ENCODE peak calls at places on chromosomes 4 and X, in seven cellular contexts. N is IMR-90, U is HCT116, P is HepG2, X is transverse colon, T is stomach, Y is A549. K is an unnamed sample.

GRCh38 chr4:2761035-2761923 is 5.1 kb upstream of the TNIP2 start:
- DNase-seq in N (no peak), U (no peak), P (peak), X (peak), T (peak), Y (no peak), K (no peak)

GRCh38 chrX:155056877-155057792 is 13.8 kb downstream of the CMC4 start:
- DNase-seq in N (peak), U (peak), P (peak), X (peak), T (peak), Y (peak), K (no peak)

GRCh38 chrX:63686878-63687714 is 97.9 kb downstream of the ARHGEF9 start:
- DNase-seq in N (peak), U (peak), P (peak), X (no peak), T (no peak), Y (peak), K (peak)

GRCh38 chr4:34328939-34329338 is 1915.4 kb downstream of the ARAP2 start:
- DNase-seq in N (no peak), U (no peak), P (no peak), X (no peak), T (no peak), Y (no peak), K (no peak)

GRCh38 chrX:19627081-19627480 is 111.8 kb upstream of the MAP3K15 start:
- DNase-seq in N (no peak), U (no peak), P (no peak), X (no peak), T (no peak), Y (no peak), K (no peak)

GRCh38 chrX:72142094-72142843 is 10.6 kb upstream of the RTL5 start:
- DNase-seq in N (no peak), U (no peak), P (no peak), X (no peak), T (no peak), Y (no peak), K (no peak)

GRCh38 chr4:36323801-36324419 is 42.5 kb downstream of the DTHD1 start:
- DNase-seq in N (no peak), U (no peak), P (no peak), X (no peak), T (no peak), Y (no peak), K (no peak)

GRCh38 chrX:11533211-11533651 is 132.5 kb downstream of the ARHGAP6 start:
- DNase-seq in N (peak), U (peak), P (peak), X (no peak), T (no peak), Y (peak), K (peak)

GRCh38 chr4:122917731-122918130 is 4.7 kb downstream of the NUDT6 start:
- DNase-seq in N (peak), U (no peak), P (no peak), X (no peak), T (no peak), Y (no peak), K (no peak)

GRCh38 chr4:188295899-188296298 is 156.7 kb downstream of the TRIML1 start:
- DNase-seq in N (peak), U (no peak), P (no peak), X (no peak), T (no peak), Y (no peak), K (no peak)

GRCh38 chr4:72951628-72952027 is 117.9 kb downstream of the COX18 start:
- DNase-seq in N (no peak), U (no peak), P (no peak), X (no peak), T (no peak), Y (no peak), K (no peak)

GRCh38 chr4:137627938-137628460 is 95.7 kb upstream of the PCDH18 start:
- DNase-seq in N (no peak), U (no peak), P (no peak), X (no peak), T (no peak), Y (no peak), K (no peak)

GRCh38 chr4:88991746-88992145 is 65.2 kb downstream of the FAM13A start:
- DNase-seq in N (peak), U (no peak), P (no peak), X (no peak), T (no peak), Y (no peak), K (no peak)

GRCh38 chr4:149706942-149707341 is 108.7 kb downstream of the IQCM start:
- DNase-seq in N (peak), U (no peak), P (no peak), X (no peak), T (no peak), Y (no peak), K (no peak)

GRCh38 chr4:88661724-88662123 is 35.9 kb downstream of the NAP1L5 start:
- DNase-seq in N (peak), U (no peak), P (no peak), X (no peak), T (no peak), Y (no peak), K (peak)

GRCh38 chr4:3106339-3107186 is 32.1 kb downstream of the HTT start:
- DNase-seq in N (peak), U (peak), P (peak), X (peak), T (peak), Y (peak), K (peak)

GRCh38 chr4:112329672-112330372 is 32.7 kb downstream of the ALPK1 start:
- DNase-seq in N (no peak), U (no peak), P (no peak), X (no peak), T (no peak), Y (no peak), K (no peak)

GRCh38 chr4:79364048-79364447 is 38.2 kb upstream of the NAA11 start:
- DNase-seq in N (no peak), U (no peak), P (no peak), X (no peak), T (no peak), Y (no peak), K (no peak)

GRCh38 chr4:41683321-41683720 is 65.2 kb downstream of the PHOX2B start:
- DNase-seq in N (no peak), U (no peak), P (no peak), X (no peak), T (no peak), Y (no peak), K (no peak)

GRCh38 chr4:26197018-26197779 is 123.6 kb upstream of the RBPJ start:
- DNase-seq in N (peak), U (peak), P (no peak), X (peak), T (peak), Y (peak), K (peak)

GRCh38 chrX:108270280-108270679 is 167.9 kb downstream of the COL4A6 start:
- DNase-seq in N (no peak), U (no peak), P (no peak), X (no peak), T (no peak), Y (no peak), K (no peak)

GRCh38 chr4:36243355-36244256 is 708 bp downstream of the ARAP2 start:
- DNase-seq in N (peak), U (no peak), P (no peak), X (peak), T (peak), Y (peak), K (peak)

GRCh38 chrX:18886344-18887161 is 97.4 kb downstream of the PHKA2 start:
- DNase-seq in N (peak), U (peak), P (peak), X (peak), T (peak), Y (peak), K (peak)

GRCh38 chr4:1406946-1407656 is 859 bp upstream of the NKX1-1 start:
- DNase-seq in N (no peak), U (no peak), P (no peak), X (no peak), T (peak), Y (no peak), K (no peak)

GRCh38 chr4:22999419-22999818 is 306.7 kb downstream of the GBA3 start:
- DNase-seq in N (no peak), U (no peak), P (peak), X (no peak), T (no peak), Y (no peak), K (no peak)

GRCh38 chr4:791866-792630 is 33.9 kb downstream of the CPLX1 start:
- DNase-seq in N (no peak), U (no peak), P (no peak), X (peak), T (peak), Y (no peak), K (no peak)

GRCh38 chr4:111500871-111501270 is 644.4 kb upstream of the FAM241A start:
- DNase-seq in N (no peak), U (no peak), P (no peak), X (no peak), T (no peak), Y (no peak), K (no peak)

GRCh38 chrX:40394302-40394701 is 186.5 kb upstream of the ATP6AP2 start:
- DNase-seq in N (no peak), U (no peak), P (no peak), X (no peak), T (no peak), Y (no peak), K (no peak)

GRCh38 chr4:948101-948935 is 16.1 kb downstream of the TMEM175 start:
- DNase-seq in N (no peak), U (no peak), P (peak), X (no peak), T (peak), Y (no peak), K (no peak)

GRCh38 chrX:103919336-103919682 is 43.1 kb upstream of the TMSB15B start:
- DNase-seq in N (peak), U (no peak), P (no peak), X (peak), T (no peak), Y (peak), K (peak)

GRCh38 chr4:42398448-42399355 is 1.4 kb downstream of the SHISA3 start:
- DNase-seq in N (no peak), U (no peak), P (no peak), X (no peak), T (no peak), Y (no peak), K (no peak)

GRCh38 chr4:109947457-109947856 is 34.8 kb downstream of the EGF start:
- DNase-seq in N (peak), U (no peak), P (no peak), X (no peak), T (no peak), Y (no peak), K (no peak)

GRCh38 chrX:136754641-136755040 is 26.1 kb downstream of the ARHGEF6 start:
- DNase-seq in N (no peak), U (no peak), P (no peak), X (no peak), T (no peak), Y (no peak), K (no peak)

GRCh38 chr4:142121951-142122350 is 485.6 kb downstream of the IL15 start:
- DNase-seq in N (no peak), U (no peak), P (no peak), X (no peak), T (no peak), Y (no peak), K (no peak)

DNA sequence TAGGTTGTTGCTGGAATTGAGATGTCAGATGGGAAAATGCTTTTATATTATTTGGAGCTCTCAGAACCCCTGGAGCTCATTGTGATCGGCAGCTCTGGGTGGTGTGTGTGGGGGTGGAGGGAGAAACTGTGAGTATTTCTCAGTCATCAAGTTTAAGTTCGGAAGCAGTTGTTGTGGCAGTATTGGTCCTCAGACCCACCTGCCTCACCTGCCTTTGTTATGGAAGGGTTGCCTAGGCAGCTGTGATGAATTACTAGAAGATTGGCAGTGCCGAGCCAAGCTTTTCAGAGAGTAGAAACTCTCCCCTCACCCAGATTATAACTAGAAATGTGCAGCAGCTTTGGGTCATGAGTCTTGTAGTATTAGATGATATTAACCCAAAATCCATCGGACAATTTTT is 9.5 kb downstream of the IGSF1 start:
- DNase-seq in N (no peak), U (no peak), P (no peak), X (no peak), T (no peak), Y (no peak), K (no peak)
- TF ChIP-seq POLR2A in N (no peak), U (no peak), P (no peak), X (no peak), T (no peak), Y (no peak), K (no peak)

GRCh38 chr4:102826890-102827673 is at the start of gene UBE2D3:
- DNase-seq in N (peak), U (peak), P (peak), X (peak), T (peak), Y (peak), K (peak)
- TF ChIP-seq POLR2A in N (peak), U (peak), P (peak), X (peak), T (peak), Y (peak), K (peak)

DNA sequence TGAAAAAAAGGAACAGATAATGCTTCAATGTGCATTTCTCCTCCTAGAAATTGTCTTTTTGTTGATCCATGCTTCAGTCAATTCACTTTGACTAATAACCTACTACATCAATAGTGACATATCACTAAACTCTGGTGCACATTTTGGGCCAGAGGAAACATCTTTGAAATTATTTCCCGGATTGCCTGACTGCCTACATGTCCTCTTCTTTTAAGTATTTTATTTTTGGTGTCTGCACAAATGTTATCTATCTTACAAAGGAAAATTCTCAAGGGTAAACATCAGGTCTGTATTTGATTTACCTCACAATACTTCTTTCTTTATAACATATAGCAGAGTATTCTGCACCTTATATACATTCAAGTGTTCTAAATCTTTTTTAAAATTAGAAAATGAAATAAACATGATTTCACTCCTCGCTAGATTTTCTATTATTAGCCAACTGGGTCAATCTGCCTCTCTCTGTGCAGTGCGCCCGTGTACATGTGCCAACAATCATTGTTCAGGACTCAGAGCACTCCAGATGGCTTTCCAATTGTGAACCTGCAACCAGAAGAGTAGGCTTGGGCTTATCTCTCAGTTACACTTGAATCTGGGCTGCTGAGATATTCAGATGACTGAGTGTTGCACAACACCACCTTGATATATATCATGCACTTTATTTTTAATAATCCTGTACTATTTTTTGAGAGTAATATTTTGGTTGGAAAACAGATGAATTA is 183.9 kb upstream of the FSTL5 start:
- DNase-seq in N (no peak), U (no peak), P (no peak), X (no peak), T (no peak), Y (no peak), K (no peak)
- TF ChIP-seq POLR2A in N (no peak), U (no peak), P (no peak), X (no peak), T (no peak), Y (no peak), K (no peak)

DNA sequence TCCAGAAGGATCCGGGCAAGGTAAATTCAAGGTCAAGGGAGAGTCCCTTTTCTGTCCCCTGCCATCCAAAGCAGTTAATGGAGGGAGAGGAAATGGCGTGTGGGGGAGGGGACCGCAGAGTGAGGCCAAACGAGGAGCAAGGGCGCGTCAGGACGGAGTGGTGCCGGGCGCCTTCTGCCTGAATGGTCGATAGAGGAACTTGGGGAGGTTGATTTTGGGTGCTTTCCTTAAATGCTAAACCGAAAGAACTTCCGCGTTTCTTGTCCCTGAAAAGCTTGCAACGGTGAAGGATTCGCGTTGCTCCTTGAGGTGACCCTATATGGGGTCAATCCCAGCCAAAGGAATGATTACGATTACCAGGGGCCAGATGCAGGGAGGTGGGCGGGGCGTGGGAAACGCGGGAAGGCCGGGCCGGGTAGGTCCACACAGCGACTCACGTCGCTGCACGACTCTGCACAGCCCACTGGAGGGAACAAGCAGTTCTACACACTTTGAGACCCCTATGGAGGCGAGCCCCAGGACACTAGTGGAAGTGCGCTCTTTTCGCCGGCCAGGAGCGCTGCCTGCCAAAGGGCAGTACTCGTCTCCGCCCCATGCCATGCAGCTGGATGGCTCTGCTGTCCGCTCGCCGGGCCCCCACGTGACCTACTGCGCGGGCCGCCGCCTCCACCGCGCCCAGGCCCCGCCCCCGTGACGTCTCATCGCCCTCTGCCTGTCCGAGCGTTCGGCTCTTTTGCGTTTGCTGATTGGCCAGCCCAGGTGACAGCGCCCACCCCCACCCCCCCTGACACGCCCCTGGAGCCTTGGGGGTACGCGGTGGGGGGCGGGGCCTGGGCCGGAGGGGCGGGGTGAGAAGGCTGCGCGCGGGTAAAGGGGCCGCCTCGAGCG is 452 bp upstream of the GK start:
- DNase-seq in N (peak), U (peak), P (peak), X (peak), T (peak), Y (peak), K (peak)
- TF ChIP-seq POLR2A in N (no peak), U (no peak), P (peak), X (peak), T (no peak), Y (no peak), K (peak)

GRCh38 chrX:29269390-29269789 is 682.1 kb downstream of the IL1RAPL1 start:
- DNase-seq in N (no peak), U (no peak), P (no peak), X (no peak), T (no peak), Y (no peak), K (no peak)
- TF ChIP-seq POLR2A in N (no peak), U (no peak), P (no peak), X (no peak), T (no peak), Y (no peak), K (no peak)

K was measured in H54.